ENCODE peak calls at places on chromosomes 11 and 22, in four cellular contexts. One of them, this sample, is unnamed. For H3K36me3, the result is how much of the 10 kb centered on the place peaks cover.

GRCh38 chr22:38923463-38924196 is 33.8 kb upstream of the APOBEC3A start:
- ATAC-seq in aorta: peak
- ATAC-seq in heart right ventricle: peak
- ATAC-seq in upper lobe of right lung: peak
- ATAC-seq in this sample: peak

GRCh38 chr11:13635290-13635689 is 33.2 kb upstream of the FAR1 start:
- ATAC-seq in upper lobe of right lung: no peak
- ATAC-seq in heart right ventricle: no peak
- ATAC-seq in aorta: no peak
- ATAC-seq in this sample: no peak

GRCh38 chr11:91350931-91351330 is 873.7 kb upstream of the FAT3 start:
- ATAC-seq in heart right ventricle: no peak
- ATAC-seq in upper lobe of right lung: no peak
- ATAC-seq in aorta: no peak
- ATAC-seq in this sample: no peak

GRCh38 chr11:13009921-13010736 is 1.0 kb downstream of the RASSF10 start:
- ATAC-seq in aorta: peak
- ATAC-seq in upper lobe of right lung: peak
- ATAC-seq in heart right ventricle: peak
- ATAC-seq in this sample: peak

GRCh38 chr11:115929618-115930129 is 425.5 kb upstream of the CADM1 start:
- ATAC-seq in upper lobe of right lung: no peak
- ATAC-seq in heart right ventricle: no peak
- ATAC-seq in aorta: no peak
- ATAC-seq in this sample: no peak

GRCh38 chr11:118319031-118319814 is 14.7 kb downstream of the CD3E start:
- ATAC-seq in aorta: no peak
- ATAC-seq in upper lobe of right lung: peak
- ATAC-seq in heart right ventricle: no peak
- ATAC-seq in this sample: no peak

GRCh38 chr11:85948884-85949283 is 93.7 kb downstream of the CCDC83 start:
- ATAC-seq in upper lobe of right lung: peak
- ATAC-seq in heart right ventricle: no peak
- ATAC-seq in aorta: no peak
- ATAC-seq in this sample: no peak

GRCh38 chr11:124923296-124923695 is 4.2 kb downstream of the HEPN1 start:
- ATAC-seq in heart right ventricle: no peak
- ATAC-seq in upper lobe of right lung: no peak
- ATAC-seq in aorta: no peak
- ATAC-seq in this sample: no peak

GRCh38 chr11:61613711-61614254 is 32.9 kb upstream of the SYT7 start:
- ATAC-seq in heart right ventricle: no peak
- ATAC-seq in aorta: no peak
- ATAC-seq in upper lobe of right lung: no peak
- ATAC-seq in this sample: no peak

GRCh38 chr22:35746946-35747703 is 29.5 kb downstream of the APOL5 start:
- ATAC-seq in aorta: no peak
- ATAC-seq in upper lobe of right lung: no peak
- ATAC-seq in heart right ventricle: no peak
- ATAC-seq in this sample: no peak

GRCh38 chr11:117878939-117879475 is 2.5 kb upstream of the FXYD6 start:
- ATAC-seq in aorta: no peak
- ATAC-seq in heart right ventricle: no peak
- ATAC-seq in upper lobe of right lung: no peak
- ATAC-seq in this sample: no peak

GRCh38 chr11:8768625-8769333 is 86.2 kb downstream of the RPL27A start:
- ATAC-seq in aorta: peak
- ATAC-seq in upper lobe of right lung: peak
- ATAC-seq in heart right ventricle: peak
- ATAC-seq in this sample: peak

GRCh38 chr11:8484251-8484650 is 109.8 kb downstream of the STK33 start:
- ATAC-seq in heart right ventricle: peak
- ATAC-seq in aorta: no peak
- ATAC-seq in upper lobe of right lung: no peak
- ATAC-seq in this sample: no peak

GRCh38 chr22:32880061-32880460 is 78.6 kb downstream of the TIMP3 start:
- ATAC-seq in upper lobe of right lung: no peak
- ATAC-seq in heart right ventricle: no peak
- ATAC-seq in aorta: no peak
- ATAC-seq in this sample: peak

GRCh38 chr11:124301482-124301881 is 12.3 kb downstream of the OR8D1 start:
- ATAC-seq in aorta: peak
- ATAC-seq in upper lobe of right lung: peak
- ATAC-seq in heart right ventricle: no peak
- ATAC-seq in this sample: peak

GRCh38 chr11:133710681-133711240 is 134.6 kb downstream of the SPATA19 start:
- ATAC-seq in aorta: no peak
- ATAC-seq in heart right ventricle: no peak
- ATAC-seq in upper lobe of right lung: no peak
- ATAC-seq in this sample: no peak

GRCh38 chr22:37388538-37388937 is 38.7 kb downstream of the ELFN2 start:
- ATAC-seq in upper lobe of right lung: no peak
- ATAC-seq in heart right ventricle: no peak
- ATAC-seq in aorta: no peak
- ATAC-seq in this sample: no peak

GRCh38 chr11:109377039-109377742 is 44.8 kb upstream of the C11orf87 start:
- ATAC-seq in aorta: no peak
- ATAC-seq in heart right ventricle: no peak
- ATAC-seq in upper lobe of right lung: no peak
- ATAC-seq in this sample: no peak

GRCh38 chr22:39818050-39818449 is 75.5 kb downstream of the ENTHD1 start:
- ATAC-seq in heart right ventricle: no peak
- ATAC-seq in aorta: no peak
- ATAC-seq in upper lobe of right lung: no peak
- ATAC-seq in this sample: no peak

GRCh38 chr11:12930850-12931249 is 78.3 kb upstream of the RASSF10 start:
- ATAC-seq in upper lobe of right lung: no peak
- ATAC-seq in heart right ventricle: no peak
- ATAC-seq in aorta: no peak
- ATAC-seq in this sample: no peak

GRCh38 chr11:299081-299891 is at the start of gene IFITM5:
- ATAC-seq in aorta: no peak
- ATAC-seq in heart right ventricle: no peak
- ATAC-seq in upper lobe of right lung: no peak
- ATAC-seq in this sample: no peak

GRCh38 chr11:456533-456932 is 6.5 kb downstream of the PTDSS2 start:
- ATAC-seq in upper lobe of right lung: no peak
- ATAC-seq in heart right ventricle: no peak
- ATAC-seq in aorta: no peak
- ATAC-seq in this sample: no peak

GRCh38 chr11:45089251-45089650 is 57.2 kb upstream of the PRDM11 start:
- ATAC-seq in aorta: peak
- ATAC-seq in heart right ventricle: peak
- ATAC-seq in upper lobe of right lung: peak
- ATAC-seq in this sample: peak

GRCh38 chr11:60866911-60867870 is at the start of gene ZP1:
- ATAC-seq in heart right ventricle: no peak
- ATAC-seq in upper lobe of right lung: no peak
- ATAC-seq in aorta: no peak
- ATAC-seq in this sample: no peak

GRCh38 chr11:75534291-75535038 is 8.7 kb upstream of the GDPD5 start:
- ATAC-seq in aorta: no peak
- ATAC-seq in heart right ventricle: peak
- ATAC-seq in upper lobe of right lung: no peak
- ATAC-seq in this sample: no peak

GRCh38 chr22:40401532-40401931 is 31.1 kb downstream of the SGSM3 start:
- ATAC-seq in heart right ventricle: no peak
- ATAC-seq in upper lobe of right lung: no peak
- ATAC-seq in aorta: no peak
- ATAC-seq in this sample: no peak

GRCh38 chr11:40328890-40329617 is 1130.4 kb downstream of the LRRC4C start:
- ATAC-seq in heart right ventricle: peak
- ATAC-seq in upper lobe of right lung: peak
- ATAC-seq in aorta: peak
- ATAC-seq in this sample: peak

GRCh38 chr22:30809086-30809485 is 114.4 kb downstream of the OSBP2 start:
- ATAC-seq in heart right ventricle: no peak
- ATAC-seq in upper lobe of right lung: no peak
- ATAC-seq in aorta: no peak
- ATAC-seq in this sample: no peak

GRCh38 chr22:25125693-25126357 is 73.8 kb upstream of the CRYBB3 start:
- ATAC-seq in heart right ventricle: no peak
- ATAC-seq in aorta: no peak
- ATAC-seq in upper lobe of right lung: no peak
- ATAC-seq in this sample: no peak

GRCh38 chr11:62501432-62501891 is 45.1 kb downstream of the AHNAK start:
- ATAC-seq in aorta: no peak
- ATAC-seq in upper lobe of right lung: peak
- ATAC-seq in heart right ventricle: peak
- ATAC-seq in this sample: peak

DNA sequence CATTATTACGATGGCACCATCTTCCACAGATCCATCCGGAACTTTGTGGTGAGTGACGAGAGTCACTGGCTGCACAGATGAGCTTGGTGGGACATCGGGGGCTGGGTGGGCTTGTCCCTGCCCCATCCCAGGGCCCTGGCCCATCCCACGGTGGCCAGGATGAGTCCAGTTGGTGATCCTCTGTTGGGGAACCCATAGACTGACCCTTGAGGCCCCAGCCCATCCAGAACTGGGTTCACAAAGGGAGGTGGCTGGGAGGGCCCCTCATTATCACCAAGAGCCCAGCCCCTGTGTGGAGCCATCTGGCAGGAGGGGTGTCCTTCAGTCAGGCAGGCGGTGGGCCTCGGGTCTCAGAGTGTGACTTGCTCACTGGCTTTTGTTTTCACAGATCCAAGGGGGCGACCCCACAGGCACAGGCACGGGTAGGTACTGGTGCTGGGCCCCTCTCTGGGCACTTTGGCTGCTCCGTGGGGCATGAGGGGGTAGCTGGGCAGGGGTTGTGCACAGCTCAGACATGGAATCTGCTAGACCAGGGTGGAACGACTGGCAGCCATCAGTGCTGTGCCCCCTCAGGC is 22.0 kb downstream of the PPIL2 start:
- ATAC-seq in upper lobe of right lung: no peak
- ATAC-seq in heart right ventricle: no peak
- ATAC-seq in aorta: peak
- ATAC-seq in this sample: no peak
- H3K36me3 ChIP-seq in upper lobe of right lung: half or more
- H3K36me3 ChIP-seq in heart right ventricle: half or more
- H3K36me3 ChIP-seq in aorta: under half
- H3K36me3 ChIP-seq in this sample: under half

DNA sequence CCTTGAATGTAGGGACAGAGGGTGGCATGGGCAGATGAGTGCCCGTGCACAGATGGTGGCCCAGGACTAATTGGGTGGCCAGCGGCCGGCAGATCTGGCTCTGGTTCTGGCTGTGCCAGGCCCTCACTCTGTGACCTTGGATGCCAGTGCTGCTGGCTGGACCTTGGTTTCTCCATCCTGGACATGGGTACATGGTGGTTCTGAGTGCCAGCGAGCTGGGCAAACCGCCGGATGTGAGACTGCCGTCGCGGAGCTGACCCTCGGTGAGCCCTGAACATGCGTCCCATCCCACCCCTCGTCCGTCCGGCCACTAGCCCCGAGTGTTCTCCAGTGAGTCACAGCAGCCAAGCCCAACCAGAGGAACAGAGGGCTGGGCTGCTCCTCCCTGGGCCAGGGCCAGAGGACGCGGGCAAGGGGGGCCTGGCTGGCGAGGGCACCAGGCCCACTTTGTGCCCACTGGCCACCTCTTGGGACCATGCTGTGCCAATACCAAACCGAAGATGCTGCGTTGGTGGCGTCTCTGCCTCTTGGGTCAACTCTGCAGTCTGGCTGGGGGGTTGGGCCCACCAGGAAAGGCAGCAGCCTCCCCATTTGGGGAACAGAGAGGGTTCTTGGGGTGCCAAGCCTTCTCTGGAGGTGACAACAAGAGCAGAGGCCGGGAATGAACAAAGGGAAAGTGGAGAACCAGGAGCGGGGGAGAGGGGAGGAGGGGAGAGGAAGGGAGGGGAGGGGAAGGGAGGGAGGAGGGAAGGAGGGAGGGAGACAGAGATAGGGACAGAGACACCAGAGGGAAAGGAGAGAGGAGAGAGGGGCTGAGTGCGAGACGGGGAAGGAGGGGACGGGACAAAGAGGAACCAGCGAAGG is 10.7 kb downstream of the LSP1 start:
- ATAC-seq in heart right ventricle: peak
- ATAC-seq in aorta: peak
- ATAC-seq in upper lobe of right lung: peak
- ATAC-seq in this sample: peak
- H3K4me3 ChIP-seq in heart right ventricle: peak
- H3K4me3 ChIP-seq in aorta: no peak
- H3K4me3 ChIP-seq in upper lobe of right lung: no peak
- H3K4me3 ChIP-seq in this sample: no peak

DNA sequence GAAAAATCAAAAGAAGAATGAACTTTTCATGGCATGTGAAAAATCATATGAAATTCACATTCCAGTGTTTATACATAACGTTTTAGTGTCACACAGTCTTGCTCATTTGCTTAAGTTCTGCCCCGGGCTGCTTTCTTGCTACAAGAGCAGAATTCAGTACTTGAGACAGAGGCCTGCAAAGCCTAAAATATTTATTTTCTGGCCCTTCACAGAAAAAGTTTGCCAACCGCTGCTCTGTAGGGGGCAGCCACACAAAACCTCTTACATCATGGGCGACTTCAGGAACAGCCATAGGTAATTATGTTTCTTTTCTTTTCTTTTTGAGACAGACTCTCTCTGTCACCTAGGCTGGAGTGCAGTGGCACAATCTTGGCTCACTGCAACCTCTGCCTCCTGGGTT is 1.0 kb upstream of the ATG2A start:
- ATAC-seq in heart right ventricle: no peak
- ATAC-seq in aorta: no peak
- ATAC-seq in upper lobe of right lung: no peak
- ATAC-seq in this sample: no peak
- H3K36me3 ChIP-seq in heart right ventricle: under half
- H3K36me3 ChIP-seq in aorta: under half
- H3K36me3 ChIP-seq in upper lobe of right lung: under half
- H3K36me3 ChIP-seq in this sample: under half

GRCh38 chr22:21103633-21104032 is 57.9 kb downstream of the LRRC74B start:
- ATAC-seq in aorta: no peak
- ATAC-seq in heart right ventricle: no peak
- ATAC-seq in upper lobe of right lung: no peak
- ATAC-seq in this sample: no peak

GRCh38 chr22:21104126-21104691 is 58.5 kb downstream of the LRRC74B start:
- ATAC-seq in aorta: no peak
- ATAC-seq in heart right ventricle: no peak
- ATAC-seq in upper lobe of right lung: no peak
- ATAC-seq in this sample: no peak

GRCh38 chr22:21105294-21105693 is 59.5 kb downstream of the LRRC74B start:
- ATAC-seq in upper lobe of right lung: no peak
- ATAC-seq in heart right ventricle: no peak
- ATAC-seq in aorta: no peak
- ATAC-seq in this sample: no peak

GRCh38 chr22:21108379-21109115 is 62.8 kb downstream of the LRRC74B start:
- ATAC-seq in upper lobe of right lung: no peak
- ATAC-seq in heart right ventricle: no peak
- ATAC-seq in aorta: no peak
- ATAC-seq in this sample: no peak

DNA sequence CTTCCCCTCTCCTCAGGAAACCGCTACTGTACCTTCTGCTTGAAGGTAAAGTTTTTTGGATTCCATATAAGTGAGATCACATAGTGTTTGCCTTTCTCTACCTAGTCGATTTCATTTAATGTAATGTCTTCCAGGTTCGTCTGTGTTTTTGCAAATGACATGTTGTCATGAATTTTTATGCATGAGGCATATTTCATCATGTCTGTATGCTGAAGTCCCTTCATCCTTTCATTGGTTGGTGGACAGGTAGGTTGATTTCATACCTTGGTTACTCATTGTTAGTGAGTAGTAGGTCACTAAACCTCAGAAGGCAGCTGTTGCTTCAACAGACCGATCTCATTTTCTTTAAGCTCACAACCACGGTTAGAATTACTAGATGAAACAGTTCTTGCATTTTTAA is 60.3 kb downstream of the LRRC74B start:
- ATAC-seq in heart right ventricle: no peak
- ATAC-seq in upper lobe of right lung: no peak
- ATAC-seq in aorta: no peak
- ATAC-seq in this sample: no peak
- H3K4me3 ChIP-seq in heart right ventricle: no peak
- H3K4me3 ChIP-seq in upper lobe of right lung: no peak
- H3K4me3 ChIP-seq in aorta: no peak
- H3K4me3 ChIP-seq in this sample: no peak